ENCODE peak calls at places on chromosomes 7 and 10, in eight cellular contexts. K is upper lobe of right lung, A is cardiac fibroblast, Z is heart right ventricle, B is psoas muscle, E is IMR-90, V is GM12865, R is dorsolateral prefrontal cortex. M is an unnamed sample.

GRCh38 chr10:29160110-29160669 is 128.7 kb upstream of the LYZL1 start:
- DNase-seq in K (no peak), A (peak), Z (no peak), B (no peak), E (peak), V (no peak), R (no peak), M (peak)

GRCh38 chr10:95456486-95456885 is 104.7 kb downstream of the SORBS1 start:
- DNase-seq in K (no peak), A (no peak), Z (no peak), B (no peak), E (no peak), V (no peak), R (no peak), M (no peak)

GRCh38 chr7:92747041-92747835 is 89.1 kb downstream of the CDK6 start:
- DNase-seq in K (no peak), A (no peak), Z (no peak), B (no peak), E (peak), V (no peak), R (no peak), M (peak)

GRCh38 chr7:151756076-151756731 is 120.7 kb downstream of the PRKAG2 start:
- DNase-seq in K (no peak), A (peak), Z (no peak), B (no peak), E (peak), V (peak), R (no peak), M (peak)

GRCh38 chr7:67625257-67625713 is 628.7 kb downstream of the TYW1 start:
- DNase-seq in K (peak), A (peak), Z (peak), B (peak), E (peak), V (peak), R (peak), M (peak)

GRCh38 chr7:153524070-153524601 is 528.1 kb upstream of the DPP6 start:
- DNase-seq in K (no peak), A (no peak), Z (peak), B (no peak), E (no peak), V (no peak), R (peak), M (no peak)

GRCh38 chr10:68576118-68576517 is 16.0 kb downstream of the TET1 start:
- DNase-seq in K (no peak), A (no peak), Z (no peak), B (no peak), E (no peak), V (no peak), R (no peak), M (no peak)

GRCh38 chr10:36183056-36183455 is 541.0 kb upstream of the FZD8 start:
- DNase-seq in K (no peak), A (no peak), Z (no peak), B (no peak), E (no peak), V (no peak), R (no peak), M (no peak)

GRCh38 chr7:47846117-47846836 is 102.0 kb downstream of the PKD1L1 start:
- DNase-seq in K (no peak), A (peak), Z (no peak), B (no peak), E (peak), V (no peak), R (no peak), M (peak)

GRCh38 chr7:73718905-73719805 is at the start of gene STX1A:
- DNase-seq in K (peak), A (peak), Z (peak), B (peak), E (peak), V (peak), R (no peak), M (peak)

GRCh38 chr7:108947521-108947920 is 377.8 kb downstream of the DNAJB9 start:
- DNase-seq in K (no peak), A (no peak), Z (no peak), B (no peak), E (no peak), V (no peak), R (no peak), M (no peak)

GRCh38 chr7:153616808-153617207 is 435.4 kb upstream of the DPP6 start:
- DNase-seq in K (no peak), A (no peak), Z (no peak), B (no peak), E (no peak), V (no peak), R (no peak), M (no peak)

GRCh38 chr10:80473096-80473657 is 19.1 kb downstream of the TSPAN14 start:
- DNase-seq in K (no peak), A (no peak), Z (no peak), B (no peak), E (no peak), V (no peak), R (no peak), M (no peak)

GRCh38 chr7:155058861-155059355 is 11.2 kb upstream of the HTR5A start:
- DNase-seq in K (no peak), A (no peak), Z (no peak), B (no peak), E (no peak), V (no peak), R (no peak), M (no peak)

GRCh38 chr7:150383710-150384397 is 4.7 kb downstream of the ZNF775 start:
- DNase-seq in K (peak), A (no peak), Z (no peak), B (no peak), E (no peak), V (no peak), R (peak), M (no peak)

GRCh38 chr10:34811968-34812514 is 3.1 kb downstream of the PARD3 start:
- DNase-seq in K (no peak), A (peak), Z (no peak), B (no peak), E (peak), V (no peak), R (no peak), M (peak)

GRCh38 chr7:151695856-151696555 is 176.3 kb upstream of the RHEB start:
- DNase-seq in K (no peak), A (no peak), Z (no peak), B (no peak), E (no peak), V (no peak), R (peak), M (no peak)

GRCh38 chr10:77306666-77307065 is 330.9 kb downstream of the KCNMA1 start:
- DNase-seq in K (no peak), A (no peak), Z (no peak), B (no peak), E (no peak), V (no peak), R (no peak), M (no peak)

GRCh38 chr7:91285966-91286365 is 21.7 kb downstream of the FZD1 start:
- DNase-seq in K (no peak), A (no peak), Z (no peak), B (no peak), E (peak), V (no peak), R (no peak), M (peak)

GRCh38 chr7:44801890-44802289 is 5.4 kb downstream of the PPIA start:
- DNase-seq in K (no peak), A (no peak), Z (no peak), B (no peak), E (peak), V (no peak), R (no peak), M (peak)

GRCh38 chr7:1087952-1088920 is at the start of gene GPER1:
- DNase-seq in K (peak), A (peak), Z (peak), B (peak), E (peak), V (no peak), R (no peak), M (peak)

GRCh38 chr7:75625868-75626267 is 112.9 kb downstream of the HIP1 start:
- DNase-seq in K (no peak), A (no peak), Z (no peak), B (no peak), E (no peak), V (no peak), R (no peak), M (no peak)

DNA sequence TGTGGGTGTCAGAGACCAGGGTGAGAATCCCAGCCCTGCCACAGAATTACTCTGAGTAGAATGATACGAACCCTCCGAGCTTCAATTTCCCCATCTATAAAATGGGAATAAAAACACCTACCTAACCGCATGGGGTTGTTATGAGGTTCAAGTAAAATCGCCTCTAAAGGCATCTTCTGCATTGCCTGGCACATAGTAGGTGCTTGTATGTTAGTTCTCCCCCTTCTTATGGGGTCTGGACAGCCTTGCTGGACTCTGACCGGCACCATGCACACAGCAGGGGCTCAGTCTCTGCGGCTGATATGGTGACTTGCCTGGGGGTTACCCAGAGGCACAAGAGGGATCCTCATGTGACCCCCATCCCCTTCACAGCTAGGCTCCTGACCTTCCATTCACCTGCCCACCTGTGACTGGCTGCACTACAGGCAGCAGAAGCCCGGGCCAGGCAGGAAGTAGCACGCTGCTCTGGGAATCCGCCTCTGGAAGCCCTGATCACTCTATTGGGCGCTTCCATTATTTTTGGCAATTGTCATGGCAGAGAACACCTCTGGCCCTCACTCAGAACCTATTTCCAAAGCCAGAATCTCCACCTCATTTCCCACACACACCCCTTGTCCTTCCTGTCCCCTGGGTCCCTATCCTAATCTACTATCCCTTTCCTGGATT is 6.0 kb downstream of the SH3PXD2A start:
- DNase-seq in K (no peak), A (no peak), Z (no peak), B (no peak), E (no peak), V (no peak), R (no peak), M (no peak)
- H3K4me3 ChIP-seq in K (peak), A (no peak), Z (no peak), B (no peak), E (no peak), V (no peak), R (no peak), M (peak)

GRCh38 chr10:69730251-69731156 is 71.2 kb upstream of the COL13A1 start:
- DNase-seq in K (peak), A (peak), Z (peak), B (peak), E (peak), V (no peak), R (no peak), M (peak)

GRCh38 chr10:69732147-69732825 is 69.4 kb upstream of the COL13A1 start:
- DNase-seq in K (peak), A (no peak), Z (peak), B (peak), E (no peak), V (no peak), R (no peak), M (no peak)

GRCh38 chr10:69731698-69732097 is 70.0 kb upstream of the COL13A1 start:
- DNase-seq in K (peak), A (no peak), Z (no peak), B (no peak), E (no peak), V (no peak), R (no peak), M (no peak)

GRCh38 chr10:69732826-69733150 is 68.9 kb upstream of the COL13A1 start:
- DNase-seq in K (peak), A (no peak), Z (no peak), B (no peak), E (no peak), V (no peak), R (no peak), M (no peak)

GRCh38 chr10:69731184-69731583 is 70.5 kb upstream of the COL13A1 start:
- DNase-seq in K (peak), A (peak), Z (no peak), B (no peak), E (peak), V (no peak), R (no peak), M (peak)
- TF ChIP-seq CTCF in K (no peak), A (peak), Z (no peak), B (no peak), E (peak), V (no peak), R (no peak), M (no peak)

DNA sequence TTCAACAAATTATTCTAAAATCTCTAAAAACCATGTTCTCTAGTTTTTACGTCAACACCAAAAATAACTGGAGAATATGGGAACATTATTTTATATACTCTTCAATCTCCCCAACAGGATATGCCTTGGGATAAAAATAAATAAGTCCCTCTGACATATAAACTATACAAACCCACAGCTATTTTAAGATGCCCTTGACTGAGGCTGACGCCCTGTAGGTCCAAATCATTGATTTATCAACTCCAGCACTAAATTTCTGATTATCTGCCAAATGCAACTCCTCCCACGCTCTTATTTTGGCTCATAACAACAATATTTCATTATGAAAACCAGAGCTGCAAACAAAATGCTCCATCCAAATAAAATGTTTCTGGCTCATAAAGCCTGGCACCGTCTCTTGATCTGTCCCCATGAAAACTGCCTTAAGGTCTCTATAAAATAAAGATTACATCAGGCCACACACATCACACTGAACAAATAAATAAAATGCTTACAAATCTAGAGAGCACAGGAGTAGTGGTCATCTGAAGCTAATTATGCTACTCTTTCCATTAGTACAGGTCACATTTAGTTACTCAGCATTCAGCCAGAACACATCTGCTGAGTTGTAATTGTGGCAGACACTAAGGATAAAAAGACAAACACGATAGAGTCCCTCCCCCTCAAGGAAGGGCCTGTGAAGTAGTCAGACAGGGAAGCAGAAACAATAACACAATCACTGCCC is 28.8 kb downstream of the CACUL1 start:
- DNase-seq in K (no peak), A (peak), Z (no peak), B (no peak), E (peak), V (no peak), R (no peak), M (peak)
- H3K4me3 ChIP-seq in K (no peak), A (no peak), Z (no peak), B (no peak), E (no peak), V (no peak), R (no peak), M (no peak)

DNA sequence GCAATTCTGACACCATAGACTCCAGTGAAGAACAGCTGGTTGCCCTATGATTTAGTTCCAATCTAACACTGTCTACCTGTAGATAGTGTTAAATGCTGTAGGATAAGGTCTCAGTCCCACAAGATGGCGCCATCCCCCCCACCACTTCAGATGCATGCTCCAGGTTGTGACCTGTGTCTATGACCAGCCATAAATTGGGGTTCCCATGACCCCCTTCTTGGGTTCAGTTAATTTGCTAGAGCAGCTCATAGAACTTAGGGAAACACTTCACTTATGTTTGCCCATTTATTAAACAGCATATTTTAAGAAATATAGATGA is 13.1 kb downstream of the CCSER2 start:
- DNase-seq in K (no peak), A (no peak), Z (no peak), B (no peak), E (no peak), V (no peak), R (no peak), M (no peak)
- TF ChIP-seq CTCF in K (no peak), A (no peak), Z (no peak), B (no peak), E (no peak), V (no peak), R (no peak), M (no peak)

M was measured in AG10803.